ENCODE peak calls at places on chromosomes 5 and 9, in eight cellular contexts. D is mammary epithelial cell, B is small intestine, Z is psoas muscle, I is Peyer's patch, K is GM23248, O is PC-3, J is heart right ventricle. H is an unnamed sample.

GRCh38 chr9:104856413-104856941 is 71.5 kb downstream of the ABCA1 start:
- DNase-seq in D (no peak), K (peak; percentile 65), I (no peak), J (no peak), B (no peak), O (peak; percentile 65), Z (no peak), H (peak; percentile 83)

GRCh38 chr5:39624268-39624886 is 199.6 kb upstream of the DAB2 start:
- DNase-seq in I (no peak), K (peak; percentile 45), J (no peak), O (peak; percentile 97), B (peak; percentile 95), D (peak; percentile 83), Z (no peak), H (no peak)

GRCh38 chr9:137077010-137077747 is at the start of gene UAP1L1:
- DNase-seq in Z (peak; percentile 83), J (peak; percentile 80), K (peak; percentile 78), B (peak; percentile 45), I (peak; percentile 74), D (no peak), O (peak; percentile 26), H (peak; percentile 95)

GRCh38 chr5:146971401-146971800 is 92.8 kb upstream of the PPP2R2B start:
- DNase-seq in Z (no peak), O (no peak), J (no peak), K (no peak), B (no peak), I (no peak), D (no peak), H (no peak)

GRCh38 chr9:93589688-93590087 is 13.3 kb downstream of the PHF2 start:
- DNase-seq in B (no peak), K (peak; percentile 46), Z (peak; percentile 45), D (no peak), O (no peak), I (no peak), J (no peak), H (peak; percentile 90)

GRCh38 chr5:123181394-123181801 is 92.4 kb downstream of the PRDM6 start:
- DNase-seq in D (no peak), K (no peak), I (no peak), B (no peak), O (no peak), Z (no peak), J (no peak), H (no peak)

GRCh38 chr5:107672212-107673105 is 1.7 kb upstream of the EFNA5 start:
- DNase-seq in Z (peak; percentile 72), I (peak; percentile 65), J (peak; percentile 72), D (peak; percentile 98), K (peak; percentile 65), O (peak; percentile 96), B (peak; percentile 81), H (peak; percentile 97)

GRCh38 chr5:168328804-168329203 is 37.4 kb downstream of the WWC1 start:
- DNase-seq in K (no peak), B (peak; percentile 67), D (no peak), Z (no peak), J (no peak), I (no peak), O (peak; percentile 30), H (no peak)

GRCh38 chr9:21836437-21837161 is 34.2 kb downstream of the MTAP start:
- DNase-seq in D (peak; percentile 99), Z (no peak), K (peak; percentile 97), B (no peak), I (no peak), O (peak; percentile 97), J (no peak), H (peak; percentile 94)

GRCh38 chr9:101586651-101587050 is 8.1 kb downstream of the PPP3R2 start:
- DNase-seq in K (no peak), O (no peak), I (no peak), B (peak; percentile 21), Z (no peak), J (no peak), D (no peak), H (no peak)

GRCh38 chr9:22742401-22742800 is 295.8 kb downstream of the DMRTA1 start:
- DNase-seq in J (no peak), D (no peak), I (no peak), K (no peak), Z (no peak), O (peak; percentile 28), B (no peak), H (no peak)

GRCh38 chr5:110623875-110624274 is 102.6 kb downstream of the TMEM232 start:
- DNase-seq in D (no peak), J (no peak), I (no peak), Z (no peak), K (peak; percentile 13), O (no peak), B (no peak), H (no peak)

GRCh38 chr5:150993836-150994412 is 26.5 kb upstream of the GPX3 start:
- DNase-seq in Z (no peak), D (no peak), K (no peak), B (peak; percentile 25), I (no peak), J (no peak), O (no peak), H (no peak)

GRCh38 chr9:2725929-2726328 is 8.6 kb downstream of the KCNV2 start:
- DNase-seq in Z (no peak), B (no peak), D (no peak), J (no peak), I (no peak), O (no peak), K (no peak), H (no peak)

GRCh38 chr9:130137081-130137869 is 34.9 kb upstream of the NCS1 start:
- DNase-seq in K (peak; percentile 16), D (no peak), O (no peak), Z (peak; percentile 66), B (no peak), I (peak; percentile 9), J (no peak), H (no peak)

GRCh38 chr5:158553946-158554336 is 545.8 kb downstream of the EBF1 start:
- DNase-seq in B (no peak), I (no peak), K (no peak), Z (no peak), J (no peak), O (no peak), D (no peak), H (no peak)

GRCh38 chr9:107638922-107639321 is 149.4 kb upstream of the KLF4 start:
- DNase-seq in K (peak; percentile 78), O (no peak), B (peak; percentile 69), J (peak; percentile 85), I (peak; percentile 74), Z (peak; percentile 79), D (no peak), H (peak; percentile 93)

GRCh38 chr5:178381921-178382688 is 149.5 kb upstream of the PHYKPL start:
- DNase-seq in B (no peak), I (peak; percentile 8), O (no peak), K (no peak), J (no peak), D (no peak), Z (no peak), H (peak; percentile 48)

GRCh38 chr9:31304576-31304975 is 1079.9 kb upstream of the ACO1 start:
- DNase-seq in O (peak; percentile 21), Z (no peak), J (no peak), B (no peak), D (peak; percentile 93), I (no peak), K (peak; percentile 72), H (no peak)

GRCh38 chr5:2739360-2740050 is 12.0 kb downstream of the IRX2 start:
- DNase-seq in J (no peak), K (peak; percentile 85), D (peak; percentile 68), O (no peak), B (no peak), Z (no peak), I (no peak), H (peak; percentile 92)

GRCh38 chr5:3359642-3360041 is 236.0 kb upstream of the IRX1 start:
- DNase-seq in D (no peak), I (no peak), J (no peak), K (no peak), O (no peak), B (no peak), Z (no peak), H (no peak)

GRCh38 chr5:174336479-174336878 is 291.0 kb downstream of the NSG2 start:
- DNase-seq in K (no peak), D (no peak), B (no peak), O (no peak), J (no peak), I (no peak), Z (no peak), H (no peak)

GRCh38 chr9:136700959-136701664 is 11.3 kb upstream of the DIPK1B start:
- DNase-seq in J (no peak), B (peak; percentile 72), D (no peak), K (no peak), Z (no peak), O (no peak), I (no peak), H (no peak)

GRCh38 chr9:110068212-110068611 is 139.7 kb downstream of the C9orf152 start:
- DNase-seq in O (no peak), B (no peak), K (no peak), J (no peak), Z (no peak), D (no peak), I (no peak), H (no peak)

GRCh38 chr5:67880876-67881275 is 334.7 kb upstream of the PIK3R1 start:
- DNase-seq in Z (no peak), I (no peak), J (no peak), K (no peak), O (no peak), B (peak; percentile 63), D (peak; percentile 87), H (no peak)

GRCh38 chr5:2506603-2507002 is 244.9 kb downstream of the IRX2 start:
- DNase-seq in B (no peak), J (no peak), O (no peak), K (no peak), Z (no peak), D (no peak), I (no peak), H (no peak)

GRCh38 chr5:132873119-132873929 is at the start of gene LEAP2:
- DNase-seq in D (no peak), I (no peak), Z (no peak), B (peak; percentile 96), K (peak; percentile 20), O (no peak), J (peak; percentile 29), H (no peak)
- H3K27ac ChIP-seq in D (no peak within 1 kb of the TSS), I (no peak within 1 kb of the TSS), Z (no peak within 1 kb of the TSS), B (peak within 1 kb of the TSS; percentile 93), K (peak within 1 kb of the TSS; percentile 25), O (no peak within 1 kb of the TSS), J (peak within 1 kb of the TSS; percentile 53), H (no peak within 1 kb of the TSS)

GRCh38 chr5:96857454-96857853 is 18.8 kb upstream of the ERAP2 start:
- DNase-seq in J (no peak), O (no peak), K (no peak), B (no peak), I (no peak), D (no peak), Z (no peak), H (no peak)
- H3K4me1 ChIP-seq in J (no peaks in the 10 kb centered on the region), O (peaks cover 59% of the 10 kb centered on the region), K (peaks cover 6% of the 10 kb centered on the region), B (peaks cover 2% of the 10 kb centered on the region), I (peaks cover 4% of the 10 kb centered on the region), D (no peaks in the 10 kb centered on the region), Z (peaks cover 5% of the 10 kb centered on the region), H (peaks cover 38% of the 10 kb centered on the region)

GRCh38 chr9:35660966-35661413 is 2.9 kb downstream of the CCDC107 start:
- DNase-seq in Z (no peak), I (peak; percentile 77), K (peak; percentile 53), J (no peak), B (peak; percentile 77), D (no peak), O (peak; percentile 23), H (no peak)
- H3K27ac ChIP-seq in Z (peak overlapping the region; percentile 100), I (peak overlapping the region; percentile 99), K (no peak overlapping the region), J (peak overlapping the region; percentile 98), B (peak overlapping the region; percentile 45), D (no peak overlapping the region), O (peak overlapping the region; percentile 98), H (peak overlapping the region; percentile 100)

GRCh38 chr5:40784027-40784653 is 14.0 kb downstream of the PRKAA1 start:
- DNase-seq in O (no peak), Z (no peak), K (no peak), J (no peak), D (no peak), B (peak; percentile 92), I (no peak), H (no peak)
- H3K4me1 ChIP-seq in O (peaks cover 12% of the 10 kb centered on the region), Z (peaks cover 28% of the 10 kb centered on the region), K (peaks cover 28% of the 10 kb centered on the region), J (peaks cover 33% of the 10 kb centered on the region), D (no peaks in the 10 kb centered on the region), B (no peaks in the 10 kb centered on the region), I (no peaks in the 10 kb centered on the region), H (peaks cover 10% of the 10 kb centered on the region)